ENCODE peak calls at places on chromosomes 6 and 20, in ten cellular contexts. Y is HepG2, W is SK-N-MC, R is nucleus accumbens, C is COR-L47, F is Kasumi-1, B is ovary, I is germinal center, O is HS-5, U is GM20000. Z is an unnamed sample.

GRCh38 chr6:152160346-152160745 is 352.9 kb downstream of the ESR1 start:
- DNase-seq in O (no peak), R (no peak), Y (no peak), B (no peak), F (no peak), W (no peak), U (peak; percentile 66), C (no peak), I (no peak), Z (peak; percentile 60)

GRCh38 chr6:16503919-16504554 is 257.2 kb downstream of the ATXN1 start:
- DNase-seq in R (no peak), C (no peak), F (peak; percentile 14), U (no peak), B (no peak), Y (no peak), W (no peak), I (no peak), O (no peak), Z (peak; percentile 56)

GRCh38 chr20:45402946-45403345 is 5.1 kb upstream of the DBNDD2 start:
- DNase-seq in W (no peak), B (no peak), O (no peak), C (no peak), I (no peak), F (no peak), R (no peak), Y (no peak), U (no peak), Z (no peak)

GRCh38 chr6:11209369-11209768 is 23.1 kb downstream of the NEDD9 start:
- DNase-seq in U (no peak), F (no peak), R (no peak), I (no peak), W (no peak), Y (no peak), C (no peak), O (no peak), B (no peak), Z (no peak)

GRCh38 chr6:3381233-3382065 is 75.4 kb downstream of the SLC22A23 start:
- DNase-seq in R (peak; percentile 67), O (no peak), I (no peak), U (no peak), Y (no peak), F (no peak), C (no peak), W (no peak), B (no peak), Z (no peak)

GRCh38 chr6:5981274-5982026 is 25.3 kb downstream of the NRN1 start:
- DNase-seq in U (no peak), B (no peak), W (no peak), C (no peak), Y (no peak), O (peak; percentile 80), I (no peak), R (no peak), F (peak; percentile 21), Z (no peak)

GRCh38 chr6:100347901-100348550 is 116.7 kb downstream of the SIM1 start:
- DNase-seq in Y (no peak), U (no peak), C (no peak), F (peak; percentile 79), B (no peak), W (no peak), I (no peak), R (no peak), O (no peak), Z (no peak)

GRCh38 chr6:35524380-35525020 is 11.8 kb upstream of the TULP1 start:
- DNase-seq in F (no peak), W (no peak), R (no peak), B (no peak), Y (no peak), O (no peak), C (no peak), U (no peak), I (no peak), Z (no peak)

GRCh38 chr6:12355354-12355753 is 65.2 kb downstream of the EDN1 start:
- DNase-seq in C (no peak), B (no peak), F (no peak), R (no peak), O (no peak), I (no peak), Y (no peak), W (no peak), U (no peak), Z (no peak)

GRCh38 chr20:19974621-19975435 is 42.3 kb upstream of the NAA20 start:
- DNase-seq in U (no peak), O (peak; percentile 77), F (peak; percentile 46), W (no peak), Y (no peak), I (no peak), B (peak; percentile 87), C (peak; percentile 30), R (peak; percentile 83), Z (no peak)

GRCh38 chr6:107862383-107862782 is 38.3 kb upstream of the SCML4 start:
- DNase-seq in U (no peak), Y (no peak), C (no peak), O (no peak), W (no peak), I (no peak), R (no peak), F (no peak), B (no peak), Z (no peak)

GRCh38 chr6:21599074-21599639 is 5.6 kb downstream of the SOX4 start:
- DNase-seq in W (no peak), R (no peak), U (no peak), O (no peak), C (no peak), I (no peak), Y (no peak), B (no peak), F (peak; percentile 35), Z (no peak)

GRCh38 chr6:109455161-109455501 is 441 bp downstream of the MICAL1 start:
- DNase-seq in W (no peak), Y (no peak), U (peak; percentile 66), R (peak; percentile 39), C (no peak), B (no peak), I (peak; percentile 67), O (no peak), F (peak; percentile 19), Z (peak; percentile 81)

GRCh38 chr6:2818593-2818992 is 23.1 kb downstream of the SERPINB1 start:
- DNase-seq in U (no peak), I (no peak), F (no peak), R (no peak), C (no peak), O (no peak), W (no peak), Y (no peak), B (no peak), Z (no peak)

GRCh38 chr6:140051521-140052455 is 677.3 kb upstream of the CITED2 start:
- DNase-seq in B (no peak), W (no peak), Y (no peak), F (no peak), O (peak; percentile 98), I (no peak), U (no peak), C (no peak), R (no peak), Z (no peak)